ENCODE peak calls at places on chromosomes 11 and 22, in four cellular contexts. One of them, this sample, is unnamed.

GRCh38 chr22:23235425-23235824 is 55.1 kb downstream of the BCR start:
- DNase-seq in activated CD4-positive, alpha-beta memory T cell treated with anti-CD3 and anti-CD28 coated beads for 36 hours: no peak
- DNase-seq in CD8-positive, alpha-beta memory T cell: no peak
- DNase-seq in stimulated activated CD8-positive, alpha-beta memory T cell treated with anti-CD3 and anti-CD28 coated beads, Interleukin-15, amount 100 ng/mL, for 4 hours: no peak
- DNase-seq in this sample: no peak

GRCh38 chr11:120712862-120713770 is 201.6 kb downstream of the GRIK4 start:
- DNase-seq in activated CD4-positive, alpha-beta memory T cell treated with anti-CD3 and anti-CD28 coated beads for 36 hours: no peak
- DNase-seq in CD8-positive, alpha-beta memory T cell: no peak
- DNase-seq in stimulated activated CD8-positive, alpha-beta memory T cell treated with anti-CD3 and anti-CD28 coated beads, Interleukin-15, amount 100 ng/mL, for 4 hours: no peak
- DNase-seq in this sample: no peak

GRCh38 chr11:47960015-47960414 is 20.3 kb upstream of the PTPRJ start:
- DNase-seq in activated CD4-positive, alpha-beta memory T cell treated with anti-CD3 and anti-CD28 coated beads for 36 hours: no peak
- DNase-seq in CD8-positive, alpha-beta memory T cell: no peak
- DNase-seq in stimulated activated CD8-positive, alpha-beta memory T cell treated with anti-CD3 and anti-CD28 coated beads, Interleukin-15, amount 100 ng/mL, for 4 hours: no peak
- DNase-seq in this sample: no peak

GRCh38 chr11:85027346-85027745 is 599.8 kb downstream of the DLG2 start:
- DNase-seq in activated CD4-positive, alpha-beta memory T cell treated with anti-CD3 and anti-CD28 coated beads for 36 hours: no peak
- DNase-seq in CD8-positive, alpha-beta memory T cell: no peak
- DNase-seq in stimulated activated CD8-positive, alpha-beta memory T cell treated with anti-CD3 and anti-CD28 coated beads, Interleukin-15, amount 100 ng/mL, for 4 hours: no peak
- DNase-seq in this sample: no peak

GRCh38 chr11:67044496-67044895 is 12.2 kb upstream of the RHOD start:
- DNase-seq in activated CD4-positive, alpha-beta memory T cell treated with anti-CD3 and anti-CD28 coated beads for 36 hours: no peak
- DNase-seq in CD8-positive, alpha-beta memory T cell: no peak
- DNase-seq in stimulated activated CD8-positive, alpha-beta memory T cell treated with anti-CD3 and anti-CD28 coated beads, Interleukin-15, amount 100 ng/mL, for 4 hours: no peak
- DNase-seq in this sample: no peak

GRCh38 chr11:10376061-10376460 is 71.2 kb downstream of the ADM start:
- DNase-seq in activated CD4-positive, alpha-beta memory T cell treated with anti-CD3 and anti-CD28 coated beads for 36 hours: no peak
- DNase-seq in CD8-positive, alpha-beta memory T cell: no peak
- DNase-seq in stimulated activated CD8-positive, alpha-beta memory T cell treated with anti-CD3 and anti-CD28 coated beads, Interleukin-15, amount 100 ng/mL, for 4 hours: no peak
- DNase-seq in this sample: no peak

GRCh38 chr11:110430267-110431211 is 791 bp downstream of the FDX1 start:
- DNase-seq in activated CD4-positive, alpha-beta memory T cell treated with anti-CD3 and anti-CD28 coated beads for 36 hours: peak
- DNase-seq in CD8-positive, alpha-beta memory T cell: no peak
- DNase-seq in stimulated activated CD8-positive, alpha-beta memory T cell treated with anti-CD3 and anti-CD28 coated beads, Interleukin-15, amount 100 ng/mL, for 4 hours: no peak
- DNase-seq in this sample: peak

GRCh38 chr22:26589367-26589844 is 526 bp downstream of the TPST2 start:
- DNase-seq in activated CD4-positive, alpha-beta memory T cell treated with anti-CD3 and anti-CD28 coated beads for 36 hours: peak
- DNase-seq in CD8-positive, alpha-beta memory T cell: peak
- DNase-seq in stimulated activated CD8-positive, alpha-beta memory T cell treated with anti-CD3 and anti-CD28 coated beads, Interleukin-15, amount 100 ng/mL, for 4 hours: no peak
- DNase-seq in this sample: peak

GRCh38 chr11:69298778-69299461 is 5.0 kb downstream of the MYEOV start:
- DNase-seq in activated CD4-positive, alpha-beta memory T cell treated with anti-CD3 and anti-CD28 coated beads for 36 hours: no peak
- DNase-seq in CD8-positive, alpha-beta memory T cell: no peak
- DNase-seq in stimulated activated CD8-positive, alpha-beta memory T cell treated with anti-CD3 and anti-CD28 coated beads, Interleukin-15, amount 100 ng/mL, for 4 hours: no peak
- DNase-seq in this sample: peak

GRCh38 chr22:26432619-26433311 is 3.7 kb downstream of the ASPHD2 start:
- DNase-seq in activated CD4-positive, alpha-beta memory T cell treated with anti-CD3 and anti-CD28 coated beads for 36 hours: no peak
- DNase-seq in CD8-positive, alpha-beta memory T cell: no peak
- DNase-seq in stimulated activated CD8-positive, alpha-beta memory T cell treated with anti-CD3 and anti-CD28 coated beads, Interleukin-15, amount 100 ng/mL, for 4 hours: no peak
- DNase-seq in this sample: no peak

GRCh38 chr11:86099727-86100320 is 30.9 kb upstream of the PICALM start:
- DNase-seq in activated CD4-positive, alpha-beta memory T cell treated with anti-CD3 and anti-CD28 coated beads for 36 hours: peak
- DNase-seq in CD8-positive, alpha-beta memory T cell: no peak
- DNase-seq in stimulated activated CD8-positive, alpha-beta memory T cell treated with anti-CD3 and anti-CD28 coated beads, Interleukin-15, amount 100 ng/mL, for 4 hours: no peak
- DNase-seq in this sample: no peak

GRCh38 chr22:46443850-46444389 is 93.5 kb downstream of the CELSR1 start:
- DNase-seq in activated CD4-positive, alpha-beta memory T cell treated with anti-CD3 and anti-CD28 coated beads for 36 hours: no peak
- DNase-seq in CD8-positive, alpha-beta memory T cell: no peak
- DNase-seq in stimulated activated CD8-positive, alpha-beta memory T cell treated with anti-CD3 and anti-CD28 coated beads, Interleukin-15, amount 100 ng/mL, for 4 hours: no peak
- DNase-seq in this sample: no peak

GRCh38 chr11:44313701-44314489 is 4.0 kb upstream of the ALX4 start:
- DNase-seq in activated CD4-positive, alpha-beta memory T cell treated with anti-CD3 and anti-CD28 coated beads for 36 hours: no peak
- DNase-seq in CD8-positive, alpha-beta memory T cell: no peak
- DNase-seq in stimulated activated CD8-positive, alpha-beta memory T cell treated with anti-CD3 and anti-CD28 coated beads, Interleukin-15, amount 100 ng/mL, for 4 hours: no peak
- DNase-seq in this sample: no peak

GRCh38 chr11:62664405-62665074 is 470 bp downstream of the C11orf98 start:
- DNase-seq in activated CD4-positive, alpha-beta memory T cell treated with anti-CD3 and anti-CD28 coated beads for 36 hours: peak
- DNase-seq in CD8-positive, alpha-beta memory T cell: no peak
- DNase-seq in stimulated activated CD8-positive, alpha-beta memory T cell treated with anti-CD3 and anti-CD28 coated beads, Interleukin-15, amount 100 ng/mL, for 4 hours: no peak
- DNase-seq in this sample: peak

GRCh38 chr11:127521413-127521812 is 520.8 kb upstream of the KIRREL3 start:
- DNase-seq in activated CD4-positive, alpha-beta memory T cell treated with anti-CD3 and anti-CD28 coated beads for 36 hours: no peak
- DNase-seq in CD8-positive, alpha-beta memory T cell: no peak
- DNase-seq in stimulated activated CD8-positive, alpha-beta memory T cell treated with anti-CD3 and anti-CD28 coated beads, Interleukin-15, amount 100 ng/mL, for 4 hours: no peak
- DNase-seq in this sample: peak

GRCh38 chr11:123195182-123196059 is at the start of gene CLMP:
- DNase-seq in activated CD4-positive, alpha-beta memory T cell treated with anti-CD3 and anti-CD28 coated beads for 36 hours: peak
- DNase-seq in CD8-positive, alpha-beta memory T cell: no peak
- DNase-seq in stimulated activated CD8-positive, alpha-beta memory T cell treated with anti-CD3 and anti-CD28 coated beads, Interleukin-15, amount 100 ng/mL, for 4 hours: no peak
- DNase-seq in this sample: peak